ENCODE peak calls at places on chromosomes 7 and 10, in four cellular contexts. S is bronchial epithelial cell, A is brain microvascular endothelial cell, H is pancreas. Y is an unnamed sample.

GRCh38 chr10:131900350-131901152 is at the start of gene PPP2R2D:
- DNase-seq in S (peak; percentile 82), A (peak; percentile 81), H (peak; percentile 97), Y (peak; percentile 31)

GRCh38 chr10:97057836-97058235 is 127.9 kb downstream of the SLIT1 start:
- DNase-seq in S (no peak), A (no peak), H (no peak), Y (no peak)

GRCh38 chr7:38907066-38907465 is 1.9 kb downstream of the VPS41 start:
- DNase-seq in S (no peak), A (no peak), H (no peak), Y (no peak)

GRCh38 chr10:21495686-21496284 is 29.7 kb downstream of the SKIDA1 start:
- DNase-seq in S (peak; percentile 57), A (peak; percentile 72), H (peak; percentile 73), Y (no peak)

GRCh38 chr7:81433692-81434331 is 336.0 kb downstream of the HGF start:
- DNase-seq in S (peak; percentile 79), A (no peak), H (no peak), Y (no peak)

GRCh38 chr10:70954373-70954772 is 66.0 kb upstream of the PCBD1 start:
- DNase-seq in S (no peak), A (no peak), H (no peak), Y (no peak)

GRCh38 chr7:130490888-130491771 is 755 bp upstream of the MEST start:
- DNase-seq in S (no peak), A (peak; percentile 29), H (peak; percentile 18), Y (no peak)

GRCh38 chr10:52526251-52526823 is 212.3 kb downstream of the DKK1 start:
- DNase-seq in S (peak; percentile 39), A (no peak), H (no peak), Y (no peak)

GRCh38 chr7:132145466-132145865 is 430.8 kb downstream of the PLXNA4 start:
- DNase-seq in S (peak; percentile 99), A (peak; percentile 35), H (no peak), Y (peak; percentile 71)

GRCh38 chr10:34565934-34566333 is 249.2 kb downstream of the PARD3 start:
- DNase-seq in S (no peak), A (peak; percentile 37), H (no peak), Y (no peak)

GRCh38 chr10:76453997-76454396 is 1022.6 kb downstream of the LRMDA start:
- DNase-seq in S (no peak), A (no peak), H (no peak), Y (no peak)

GRCh38 chr7:44324204-44325126 is 929 bp downstream of the CAMK2B start:
- DNase-seq in S (no peak), A (no peak), H (no peak), Y (no peak)

GRCh38 chr7:116261904-116262303 is 51.6 kb downstream of the TES start:
- DNase-seq in S (peak; percentile 64), A (no peak), H (no peak), Y (no peak)

GRCh38 chr10:3531097-3531645 is 253.8 kb downstream of the KLF6 start:
- DNase-seq in S (peak; percentile 87), A (no peak), H (no peak), Y (no peak)

GRCh38 chr7:155710035-155710434 is 65.6 kb downstream of the RBM33 start:
- DNase-seq in S (no peak), A (no peak), H (no peak), Y (no peak)

GRCh38 chr10:101397140-101397539 is 43.2 kb downstream of the BTRC start:
- DNase-seq in S (peak; percentile 20), A (peak; percentile 89), H (peak; percentile 9), Y (peak; percentile 10)

GRCh38 chr10:70594161-70594560 is 8.4 kb downstream of the PRF1 start:
- DNase-seq in S (no peak), A (no peak), H (no peak), Y (no peak)

GRCh38 chr7:19117081-19117869 is at the start of gene TWIST1:
- DNase-seq in S (no peak), A (peak; percentile 86), H (no peak), Y (peak; percentile 96)

GRCh38 chr7:105388373-105389089 is at the start of gene SRPK2:
- DNase-seq in S (no peak), A (peak; percentile 51), H (peak; percentile 76), Y (no peak)

GRCh38 chr10:70774810-70775678 is 10.1 kb downstream of the TBATA start:
- DNase-seq in S (peak; percentile 30), A (no peak), H (peak; percentile 39), Y (no peak)

GRCh38 chr7:90771281-90771680 is 175.2 kb downstream of the CDK14 start:
- DNase-seq in S (peak; percentile 8), A (peak; percentile 31), H (no peak), Y (peak; percentile 43)

GRCh38 chr7:154744226-154744860 is 258.6 kb downstream of the PAXIP1 start:
- DNase-seq in S (no peak), A (no peak), H (peak; percentile 16), Y (no peak)

GRCh38 chr10:29865700-29866355 is 193.6 kb downstream of the JCAD start:
- DNase-seq in S (peak; percentile 45), A (no peak), H (no peak), Y (no peak)

GRCh38 chr7:23969443-23969842 is 259.4 kb downstream of the STK31 start:
- DNase-seq in S (no peak), A (no peak), H (no peak), Y (no peak)

GRCh38 chr10:27192284-27192683 is 37.1 kb downstream of the MASTL start:
- DNase-seq in S (peak; percentile 65), A (peak; percentile 86), H (no peak), Y (peak; percentile 80)

GRCh38 chr7:30390872-30391646 is 87.5 kb downstream of the NOD1 start:
- DNase-seq in S (peak; percentile 18), A (no peak), H (no peak), Y (no peak)

GRCh38 chr7:23524473-23524872 is 7.3 kb downstream of the TRA2A start:
- DNase-seq in S (no peak), A (no peak), H (no peak), Y (no peak)

GRCh38 chr7:17530741-17531417 is 232.4 kb downstream of the AHR start:
- DNase-seq in S (peak; percentile 40), A (no peak), H (no peak), Y (no peak)

GRCh38 chr10:79438699-79439085 is 6.7 kb downstream of the ZCCHC24 start:
- DNase-seq in S (no peak), A (no peak), H (no peak), Y (no peak)

GRCh38 chr10:79441433-79441832 is 4.0 kb downstream of the ZCCHC24 start:
- DNase-seq in S (no peak), A (no peak), H (no peak), Y (no peak)

GRCh38 chr10:79442171-79443040 is 3.0 kb downstream of the ZCCHC24 start:
- DNase-seq in S (no peak), A (no peak), H (no peak), Y (no peak)

GRCh38 chr10:79438021-79438698 is 7.3 kb downstream of the ZCCHC24 start:
- DNase-seq in S (no peak), A (no peak), H (no peak), Y (no peak)

DNA sequence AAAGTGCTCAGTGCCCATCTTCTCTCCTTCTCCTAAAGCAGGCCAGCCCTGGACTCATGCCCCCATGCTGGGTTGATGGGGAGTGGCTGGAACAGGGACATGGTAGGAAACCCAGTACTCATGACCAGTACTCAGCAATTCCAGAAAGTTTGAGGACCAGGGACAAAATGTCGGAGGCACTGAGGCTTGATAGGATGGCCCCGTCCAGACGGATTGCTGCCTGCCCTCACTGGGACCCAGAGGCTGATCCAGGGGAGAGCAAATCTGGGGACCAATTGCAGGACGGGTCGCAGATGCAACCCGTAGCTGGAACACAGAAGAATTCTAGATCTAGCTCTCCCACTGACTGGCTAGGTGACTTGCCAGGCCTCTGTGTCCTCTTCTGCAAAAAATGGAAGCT is 5.1 kb downstream of the ZCCHC24 start:
- DNase-seq in S (no peak), A (no peak), H (no peak), Y (no peak)
- H3K4me3 ChIP-seq in S (no peak overlapping the region), A (no peak overlapping the region), H (no peak overlapping the region), Y (no peak overlapping the region)

GRCh38 chr7:48154792-48155413 is 16.4 kb upstream of the ABCA13 start:
- DNase-seq in S (peak; percentile 56), A (peak; percentile 63), H (peak; percentile 30), Y (no peak)
- TF ChIP-seq CTCF in S (peak; percentile 82), A (peak; percentile 85), H (peak; percentile 55), Y (peak; percentile 82)

DNA sequence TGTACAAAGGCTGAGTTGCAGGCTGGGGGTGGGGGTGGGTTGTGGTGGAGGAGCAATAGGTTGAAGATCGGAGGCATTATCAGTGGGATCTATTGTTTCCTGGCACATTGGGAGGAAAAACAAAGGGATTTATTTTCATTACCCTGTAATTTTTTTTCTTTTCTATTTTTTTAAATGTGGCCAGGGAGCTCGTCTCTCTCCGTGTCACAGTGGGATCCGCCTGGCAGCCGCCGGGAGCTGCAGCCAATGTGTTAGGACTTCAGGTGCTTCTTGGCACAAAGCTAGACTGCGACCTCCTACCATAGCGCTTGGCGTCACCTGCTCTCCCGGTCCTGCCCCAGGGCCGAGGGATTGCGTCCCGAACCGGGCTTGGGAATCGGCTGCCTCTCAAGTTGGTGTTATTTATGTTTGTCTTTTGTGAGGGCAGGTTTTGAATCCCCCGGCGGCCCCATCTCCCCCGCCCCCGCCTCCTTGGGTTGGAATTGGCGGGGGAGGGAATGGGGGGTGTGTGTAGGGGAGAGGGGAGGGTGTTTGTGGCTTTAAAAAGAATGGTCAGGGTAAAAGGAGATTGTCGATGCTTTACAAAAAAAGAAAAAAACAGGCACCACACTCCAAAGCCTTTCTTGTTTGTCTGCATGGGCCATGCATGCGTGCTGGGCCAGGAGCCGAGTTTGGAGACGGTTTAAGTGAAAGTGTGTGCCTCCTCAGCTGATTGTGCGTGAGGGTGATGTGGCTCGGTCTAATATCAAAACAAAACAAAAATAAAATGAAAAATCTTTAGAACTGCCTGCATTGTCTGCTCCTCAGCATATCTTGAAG is 1.0 kb downstream of the PPP1R9A start:
- DNase-seq in S (no peak), A (no peak), H (peak; percentile 46), Y (no peak)
- H3K4me3 ChIP-seq in S (peak overlapping the region; percentile 35), A (peak overlapping the region; percentile 63), H (peak overlapping the region; percentile 49), Y (peak overlapping the region; percentile 21)

GRCh38 chr7:127474457-127474856 is 81.9 kb upstream of the ZNF800 start:
- DNase-seq in S (no peak), A (no peak), H (no peak), Y (no peak)

GRCh38 chr7:127477285-127478039 is 85.0 kb upstream of the ZNF800 start:
- DNase-seq in S (no peak), A (no peak), H (no peak), Y (no peak)

GRCh38 chr7:127473409-127473808 is 80.9 kb upstream of the ZNF800 start:
- DNase-seq in S (no peak), A (no peak), H (no peak), Y (no peak)

GRCh38 chr7:127476618-127477017 is 84.1 kb upstream of the ZNF800 start:
- DNase-seq in S (no peak), A (no peak), H (no peak), Y (no peak)

GRCh38 chr7:127478040-127478386 is 85.5 kb upstream of the ZNF800 start:
- DNase-seq in S (no peak), A (no peak), H (no peak), Y (no peak)
- TF ChIP-seq CTCF in S (no peak), A (peak; percentile 15), H (no peak), Y (no peak)

DNA sequence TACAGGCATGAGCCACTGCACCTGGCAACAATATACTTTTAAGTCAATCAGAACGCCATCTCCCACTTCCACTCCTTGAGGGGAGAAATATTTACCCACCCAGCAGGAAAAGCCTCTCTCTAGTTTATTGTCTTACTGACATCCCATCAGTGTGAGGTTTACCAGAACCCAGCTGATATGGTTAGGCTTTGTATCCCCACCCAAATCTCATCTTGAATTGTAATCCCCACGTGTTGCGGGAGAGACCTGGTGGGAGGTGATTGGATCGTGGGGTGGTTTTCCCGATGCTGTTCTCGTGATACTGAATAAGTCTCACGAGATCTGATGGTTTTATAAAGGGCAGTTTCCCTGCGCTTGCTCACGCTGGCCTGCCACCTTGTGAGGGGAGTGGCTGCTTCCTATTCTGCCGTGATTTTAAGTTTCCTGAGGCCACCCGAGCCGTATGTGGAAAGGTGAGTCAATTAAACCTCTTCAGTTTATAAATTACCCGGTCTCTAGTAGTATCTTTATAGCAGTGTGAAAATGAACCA is 37.5 kb upstream of the TPK1 start:
- DNase-seq in S (no peak), A (no peak), H (no peak), Y (no peak)
- H3K4me3 ChIP-seq in S (no peak overlapping the region), A (no peak overlapping the region), H (no peak overlapping the region), Y (no peak overlapping the region)